ENCODE peak calls at places on chromosomes 4 and X, in nine cellular contexts. K is endothelial cell; I is CD8-positive, alpha-beta memory T cell; C is T-cell; E is brain microvascular endothelial cell; Z is left ventricle myocardium superior; A is pancreas; N is posterior vena cava; D is GM04503. V is an unnamed sample.

GRCh38 chr4:75490155-75490554 is 24.0 kb downstream of the RCHY1 start:
- DNase-seq in K (no peak), A (no peak), N (no peak), C (no peak), D (no peak), Z (no peak), E (no peak), I (no peak), V (peak; percentile 32)

GRCh38 chrX:46683023-46683422 is 75.9 kb downstream of the SLC9A7 start:
- DNase-seq in C (no peak), K (no peak), E (no peak), Z (no peak), D (no peak), A (no peak), N (no peak), I (no peak), V (no peak)

GRCh38 chrX:42783456-42783855 is 5.5 kb upstream of the PPP1R2C start:
- DNase-seq in I (no peak), N (no peak), Z (no peak), C (no peak), A (no peak), K (no peak), E (no peak), D (no peak), V (no peak)

GRCh38 chr4:64533159-64533558 is 123.9 kb upstream of the TECRL start:
- DNase-seq in A (no peak), C (no peak), Z (no peak), D (no peak), E (no peak), I (no peak), K (no peak), N (no peak), V (no peak)

GRCh38 chr4:119579823-119580222 is 48.8 kb downstream of the PDE5A start:
- DNase-seq in D (no peak), Z (no peak), N (no peak), A (peak; percentile 12), C (no peak), K (no peak), E (no peak), I (no peak), V (no peak)

GRCh38 chrX:108396188-108396885 is 41.9 kb downstream of the COL4A6 start:
- DNase-seq in A (no peak), Z (no peak), E (no peak), K (no peak), N (no peak), D (no peak), I (no peak), C (no peak), V (no peak)

GRCh38 chr4:94798808-94799207 is 41.1 kb downstream of the BMPR1B start:
- DNase-seq in A (no peak), N (no peak), Z (no peak), C (no peak), D (no peak), E (peak; percentile 67), K (no peak), I (no peak), V (peak; percentile 77)

GRCh38 chr4:129167640-129168260 is 71.8 kb downstream of the C4orf33 start:
- DNase-seq in N (no peak), A (peak; percentile 49), C (no peak), E (no peak), K (peak; percentile 30), Z (peak; percentile 18), I (no peak), D (no peak), V (no peak)

GRCh38 chr4:78612398-78613005 is 60.9 kb downstream of the ANXA3 start:
- DNase-seq in E (peak; percentile 46), C (no peak), A (peak; percentile 25), Z (no peak), I (peak; percentile 2), N (no peak), D (no peak), K (no peak), V (peak; percentile 55)

GRCh38 chrX:9724711-9725110 is 40.9 kb downstream of the GPR143 start:
- DNase-seq in D (no peak), A (no peak), N (no peak), I (no peak), K (no peak), Z (no peak), E (peak; percentile 28), C (no peak), V (no peak)

GRCh38 chrX:373641-374471 is 12.9 kb downstream of the PPP2R3B start:
- DNase-seq in N (no peak), A (no peak), Z (peak; percentile 74), K (peak; percentile 35), I (peak; percentile 37), E (no peak), D (no peak), C (no peak), V (no peak)

GRCh38 chr4:18214656-18215055 is 193.1 kb upstream of the LCORL start:
- DNase-seq in Z (no peak), D (no peak), A (no peak), N (no peak), I (no peak), C (no peak), K (no peak), E (no peak), V (no peak)

GRCh38 chrX:120457766-120458180 is 11.3 kb downstream of the LAMP2 start:
- DNase-seq in Z (no peak), K (no peak), D (peak; percentile 47), N (no peak), A (no peak), C (no peak), E (peak; percentile 43), I (no peak), V (peak; percentile 85)

GRCh38 chr4:10521386-10521785 is 64.2 kb upstream of the ZNF518B start:
- DNase-seq in E (no peak), I (no peak), N (no peak), C (no peak), D (no peak), K (no peak), Z (no peak), A (no peak), V (no peak)

GRCh38 chr4:148955926-148956325 is 513.7 kb upstream of the NR3C2 start:
- DNase-seq in I (no peak), N (no peak), A (no peak), C (no peak), D (no peak), Z (no peak), K (no peak), E (no peak), V (no peak)

GRCh38 chr4:66972087-66972486 is 573.2 kb downstream of the CENPC start:
- DNase-seq in C (no peak), K (no peak), D (no peak), I (no peak), E (no peak), N (no peak), Z (no peak), A (no peak), V (no peak)

GRCh38 chrX:109826954-109827708 is 94.1 kb upstream of the ACSL4 start:
- DNase-seq in D (peak; percentile 67), C (no peak), K (no peak), Z (no peak), A (no peak), N (no peak), I (no peak), E (peak; percentile 41), V (peak; percentile 24)

GRCh38 chr4:8127051-8127798 is 31.4 kb downstream of the ABLIM2 start:
- DNase-seq in D (no peak), N (no peak), E (no peak), C (no peak), K (no peak), Z (no peak), A (no peak), I (no peak), V (no peak)

GRCh38 chr4:155777971-155778710 is 19.3 kb downstream of the GUCY1B1 start:
- DNase-seq in D (no peak), A (peak; percentile 56), I (no peak), K (no peak), C (no peak), N (no peak), Z (no peak), E (no peak), V (no peak)

GRCh38 chr4:22315643-22316042 is 200.2 kb downstream of the ADGRA3 start:
- DNase-seq in I (no peak), Z (no peak), D (no peak), E (no peak), N (no peak), A (no peak), C (no peak), K (no peak), V (no peak)

GRCh38 chrX:97704881-97705280 is 821.2 kb downstream of the RPA4 start:
- DNase-seq in D (no peak), Z (no peak), C (no peak), A (no peak), K (no peak), I (no peak), N (no peak), E (no peak), V (no peak)

GRCh38 chr4:5979981-5980380 is 38.2 kb downstream of the C4orf50 start:
- DNase-seq in I (no peak), D (no peak), E (no peak), C (no peak), A (no peak), K (peak; percentile 77), N (peak; percentile 38), Z (no peak), V (no peak)

GRCh38 chr4:111499291-111499690 is 646.0 kb upstream of the FAM241A start:
- DNase-seq in K (no peak), Z (no peak), C (no peak), E (no peak), I (no peak), N (no peak), D (no peak), A (no peak), V (no peak)

GRCh38 chr4:168265327-168265726 is 53.2 kb downstream of the DDX60 start:
- DNase-seq in I (no peak), C (no peak), N (no peak), E (no peak), D (no peak), K (no peak), A (no peak), Z (no peak), V (no peak)

GRCh38 chr4:3879681-3880594 is 113.8 kb downstream of the ADRA2C start:
- DNase-seq in N (no peak), D (no peak), I (peak; percentile 16), E (no peak), K (no peak), C (peak; percentile 27), A (no peak), Z (no peak), V (no peak)

GRCh38 chr4:158652920-158653319 is 18.8 kb downstream of the C4orf46 start:
- DNase-seq in Z (no peak), C (no peak), D (no peak), I (no peak), E (no peak), K (no peak), A (no peak), N (no peak), V (no peak)

GRCh38 chrX:50813843-50814661 is at the start of gene SHROOM4:
- DNase-seq in D (no peak), N (peak; percentile 81), K (peak; percentile 52), A (no peak), Z (peak; percentile 67), E (peak; percentile 39), I (no peak), C (no peak), V (no peak)

GRCh38 chrX:100447563-100448397 is 37.7 kb upstream of the PCDH19 start:
- DNase-seq in Z (peak; percentile 46), A (peak; percentile 42), I (no peak), E (peak; percentile 40), D (no peak), C (no peak), N (no peak), K (peak; percentile 47), V (peak; percentile 8)

GRCh38 chrX:150365051-150365952 is 2.2 kb downstream of the MAMLD1 start:
- DNase-seq in N (peak; percentile 91), C (peak; percentile 44), E (peak; percentile 28), D (no peak), Z (peak; percentile 86), I (peak; percentile 39), A (peak; percentile 73), K (peak; percentile 80), V (no peak)

GRCh38 chr4:174358823-174359222 is 75.1 kb downstream of the CEP44 start:
- DNase-seq in E (peak; percentile 62), N (no peak), C (no peak), D (no peak), Z (no peak), A (no peak), I (no peak), K (no peak), V (peak; percentile 29)

GRCh38 chr4:74654230-74654681 is 140.1 kb downstream of the BTC start:
- DNase-seq in D (no peak), N (no peak), Z (no peak), C (no peak), I (no peak), E (peak; percentile 51), K (no peak), A (no peak), V (no peak)